ENCODE peak calls at places on chromosomes 4 and X, in nine cellular contexts. G is A172; E is iris pigment epithelial cell; D is RCC 7860; R is activated naive CD4-positive, alpha-beta T cell; T is esophagus squamous epithelium; I is fibroblast of lung; L is neural progenitor cell; V is uterus. Y is an unnamed sample.

GRCh38 chr4:137819964-137820383 is 287.7 kb upstream of the PCDH18 start:
- DNase-seq in G (peak), E (peak), D (peak), R (no peak), T (no peak), I (peak), L (peak), V (no peak), Y (peak)

GRCh38 chr4:174213734-174214101 is 69.7 kb downstream of the FBXO8 start:
- DNase-seq in G (no peak), E (no peak), D (no peak), R (no peak), T (no peak), I (no peak), L (peak), V (no peak), Y (peak)

GRCh38 chr4:38696697-38697096 is 32.7 kb downstream of the KLF3 start:
- DNase-seq in G (no peak), E (peak), D (no peak), R (no peak), T (no peak), I (peak), L (no peak), V (no peak), Y (no peak)

GRCh38 chr4:81930506-81931238 is 443.1 kb downstream of the HNRNPD start:
- DNase-seq in G (no peak), E (no peak), D (no peak), R (no peak), T (no peak), I (no peak), L (no peak), V (no peak), Y (no peak)

GRCh38 chr4:168826620-168827019 is 183.4 kb downstream of the CBR4 start:
- DNase-seq in G (no peak), E (no peak), D (no peak), R (no peak), T (no peak), I (no peak), L (no peak), V (no peak), Y (no peak)

GRCh38 chrX:65196758-65197371 is 220.6 kb upstream of the ZC4H2 start:
- DNase-seq in G (no peak), E (no peak), D (no peak), R (no peak), T (no peak), I (no peak), L (peak), V (no peak), Y (peak)

GRCh38 chrX:145843196-145843595 is 25.6 kb downstream of the SLITRK2 start:
- DNase-seq in G (no peak), E (no peak), D (no peak), R (no peak), T (no peak), I (no peak), L (no peak), V (no peak), Y (no peak)

GRCh38 chr4:146943691-146944375 is 1.8 kb downstream of the TTC29 start:
- DNase-seq in G (no peak), E (no peak), D (no peak), R (no peak), T (no peak), I (no peak), L (no peak), V (no peak), Y (no peak)

GRCh38 chrX:101686574-101686973 is 26.9 kb upstream of the ARMCX2 start:
- DNase-seq in G (no peak), E (no peak), D (no peak), R (no peak), T (no peak), I (no peak), L (no peak), V (no peak), Y (no peak)

GRCh38 chrX:7891928-7892327 is 35.3 kb downstream of the PNPLA4 start:
- DNase-seq in G (no peak), E (no peak), D (no peak), R (no peak), T (no peak), I (no peak), L (no peak), V (no peak), Y (no peak)

GRCh38 chr4:83716874-83717273 is 181.0 kb downstream of the GPAT3 start:
- DNase-seq in G (no peak), E (peak), D (no peak), R (no peak), T (no peak), I (peak), L (no peak), V (no peak), Y (no peak)

GRCh38 chr4:128386761-128387599 is 99.4 kb upstream of the PGRMC2 start:
- DNase-seq in G (peak), E (peak), D (peak), R (no peak), T (peak), I (peak), L (no peak), V (peak), Y (no peak)

GRCh38 chr4:84578540-84579409 is 4.2 kb upstream of the CDS1 start:
- DNase-seq in G (peak), E (peak), D (peak), R (no peak), T (no peak), I (peak), L (peak), V (no peak), Y (no peak)

GRCh38 chr4:14958436-14958835 is 43.8 kb upstream of the CPEB2 start:
- DNase-seq in G (no peak), E (no peak), D (no peak), R (no peak), T (no peak), I (no peak), L (no peak), V (no peak), Y (no peak)

GRCh38 chr4:5276475-5277045 is 225.3 kb downstream of the STK32B start:
- DNase-seq in G (no peak), E (no peak), D (no peak), R (no peak), T (no peak), I (no peak), L (no peak), V (no peak), Y (no peak)

GRCh38 chrX:131068945-131069719 is 11.0 kb downstream of the ARHGAP36 start:
- DNase-seq in G (peak), E (peak), D (no peak), R (no peak), T (no peak), I (peak), L (peak), V (no peak), Y (peak)

GRCh38 chr4:77959566-77960338 is 97.1 kb downstream of the MRPL1 start:
- DNase-seq in G (peak), E (peak), D (peak), R (no peak), T (no peak), I (peak), L (peak), V (no peak), Y (peak)

GRCh38 chr4:176778491-176778890 is 14.2 kb downstream of the VEGFC start:
- DNase-seq in G (peak), E (peak), D (no peak), R (no peak), T (no peak), I (peak), L (no peak), V (no peak), Y (no peak)

GRCh38 chr4:10164877-10165283 is 48.3 kb upstream of the WDR1 start:
- DNase-seq in G (peak), E (peak), D (peak), R (no peak), T (no peak), I (peak), L (peak), V (no peak), Y (peak)

GRCh38 chr4:158033416-158033863 is 139.4 kb downstream of the GASK1B start:
- DNase-seq in G (peak), E (peak), D (peak), R (no peak), T (no peak), I (peak), L (no peak), V (no peak), Y (no peak)

GRCh38 chr4:164949448-164950118 is 27.9 kb downstream of the TRIM61 start:
- DNase-seq in G (no peak), E (no peak), D (no peak), R (no peak), T (no peak), I (no peak), L (peak), V (no peak), Y (no peak)

GRCh38 chrX:39150210-39150609 is 349.0 kb downstream of the MID1IP1 start:
- DNase-seq in G (no peak), E (no peak), D (no peak), R (no peak), T (no peak), I (no peak), L (no peak), V (no peak), Y (no peak)

GRCh38 chrX:8084023-8084422 is 87.0 kb downstream of the VCX2 start:
- DNase-seq in G (peak), E (peak), D (no peak), R (no peak), T (no peak), I (peak), L (no peak), V (no peak), Y (no peak)

GRCh38 chr4:34850983-34851382 is 1393.3 kb downstream of the ARAP2 start:
- DNase-seq in G (peak), E (peak), D (no peak), R (no peak), T (no peak), I (peak), L (no peak), V (no peak), Y (no peak)

GRCh38 chr4:20395160-20395773 is 143.6 kb downstream of the SLIT2 start:
- DNase-seq in G (peak), E (peak), D (no peak), R (no peak), T (no peak), I (peak), L (peak), V (no peak), Y (peak)

GRCh38 chrX:39859991-39860861 is 237.5 kb downstream of the BCOR start:
- DNase-seq in G (peak), E (peak), D (peak), R (peak), T (no peak), I (peak), L (peak), V (no peak), Y (peak)

GRCh38 chr4:168908093-168908492 is 102.0 kb downstream of the CBR4 start:
- DNase-seq in G (peak), E (peak), D (peak), R (no peak), T (no peak), I (peak), L (no peak), V (no peak), Y (no peak)

GRCh38 chrX:49063715-49064114 is 4.9 kb downstream of the CCDC120 start:
- DNase-seq in G (no peak), E (no peak), D (no peak), R (no peak), T (no peak), I (no peak), L (no peak), V (no peak), Y (no peak)

GRCh38 chr4:7328913-7329638 is 105.7 kb downstream of the PSAPL1 start:
- DNase-seq in G (peak), E (peak), D (peak), R (no peak), T (no peak), I (peak), L (no peak), V (no peak), Y (no peak)

GRCh38 chr4:73662709-73663546 is 42.7 kb upstream of the RASSF6 start:
- DNase-seq in G (peak), E (peak), D (peak), R (no peak), T (no peak), I (peak), L (no peak), V (no peak), Y (no peak)

GRCh38 chrX:111519215-111519614 is 7.8 kb downstream of the SERTM2 start:
- DNase-seq in G (no peak), E (peak), D (peak), R (no peak), T (no peak), I (peak), L (peak), V (no peak), Y (peak)

GRCh38 chr4:145260091-145260490 is 79.7 kb upstream of the OTUD4 start:
- DNase-seq in G (no peak), E (no peak), D (no peak), R (no peak), T (no peak), I (no peak), L (no peak), V (no peak), Y (no peak)

GRCh38 chr4:5478697-5479096 is 229.7 kb downstream of the EVC2 start:
- DNase-seq in G (no peak), E (no peak), D (no peak), R (no peak), T (no peak), I (no peak), L (no peak), V (no peak), Y (no peak)